ENCODE peak calls at places on chromosomes 12 and 14, in seven cellular contexts. H is fibroblast of villous mesenchyme, A is A673, Y is lung, R is astrocyte of the spinal cord, E is uterus, N is fibroblast of the aortic adventitia. C is an unnamed sample.

GRCh38 chr12:55727643-55728184 is 1.1 kb downstream of the CD63 start:
- DNase-seq in A (no peak), H (peak; percentile 73), E (peak; percentile 70), N (peak; percentile 64), R (no peak), Y (peak; percentile 81), C (no peak)

GRCh38 chr12:12877789-12878455 is 13.4 kb upstream of the GPRC5A start:
- DNase-seq in A (no peak), E (no peak), R (no peak), Y (no peak), N (peak; percentile 31), H (no peak), C (no peak)

GRCh38 chr12:124402281-124403066 is 107.6 kb downstream of the RFLNA start:
- DNase-seq in Y (no peak), N (no peak), E (no peak), H (no peak), A (no peak), R (no peak), C (no peak)

GRCh38 chr14:64817631-64818030 is 62.1 kb downstream of the SPTB start:
- DNase-seq in N (no peak), A (no peak), Y (no peak), E (no peak), H (no peak), R (no peak), C (no peak)

GRCh38 chr12:93943766-93944165 is 204.6 kb upstream of the PLXNC1 start:
- DNase-seq in A (no peak), Y (no peak), E (no peak), N (peak; percentile 69), R (no peak), H (peak; percentile 28), C (no peak)

GRCh38 chr12:31524791-31525495 is 66.0 kb downstream of the DENND5B start:
- DNase-seq in H (peak; percentile 73), R (peak; percentile 53), E (no peak), A (no peak), N (peak; percentile 56), Y (no peak), C (no peak)

GRCh38 chr12:61282790-61283575 is 977.2 kb upstream of the USP15 start:
- DNase-seq in R (peak; percentile 12), A (no peak), Y (no peak), H (no peak), E (no peak), N (no peak), C (no peak)

GRCh38 chr14:76250345-76250744 is 98.6 kb downstream of the GPATCH2L start:
- DNase-seq in R (no peak), E (no peak), H (no peak), N (no peak), Y (no peak), A (no peak), C (no peak)

GRCh38 chr12:117522559-117522958 is 161.1 kb upstream of the NOS1 start:
- DNase-seq in R (no peak), H (no peak), N (no peak), A (no peak), Y (no peak), E (no peak), C (no peak)

GRCh38 chr12:116620801-116621593 is 61.8 kb downstream of the MAP1LC3B2 start:
- DNase-seq in Y (no peak), H (no peak), N (no peak), E (no peak), A (no peak), R (no peak), C (no peak)

GRCh38 chr14:56199095-56199975 is 81.1 kb downstream of the PELI2 start:
- DNase-seq in R (peak; percentile 98), A (no peak), N (peak; percentile 94), E (peak; percentile 28), H (peak; percentile 99), Y (no peak), C (peak; percentile 86)

GRCh38 chr12:127297327-127297726 is 969.6 kb upstream of the TMEM132C start:
- DNase-seq in R (no peak), A (no peak), H (no peak), Y (no peak), E (no peak), N (no peak), C (no peak)

GRCh38 chr12:87413784-87414183 is 615.4 kb downstream of the C12orf50 start:
- DNase-seq in Y (no peak), H (peak; percentile 2), A (peak; percentile 58), R (peak; percentile 67), E (no peak), N (peak; percentile 96), C (no peak)

GRCh38 chr12:99959549-99960170 is 25.1 kb downstream of the ANKS1B start:
- DNase-seq in A (no peak), R (peak; percentile 2), E (no peak), H (peak; percentile 68), Y (no peak), N (peak; percentile 43), C (peak; percentile 10)

GRCh38 chr12:81542621-81543020 is 216.5 kb downstream of the PPFIA2 start:
- DNase-seq in N (no peak), Y (no peak), A (no peak), R (no peak), E (no peak), H (peak; percentile 55), C (no peak)

GRCh38 chr14:32366995-32367394 is 37.9 kb downstream of the AKAP6 start:
- DNase-seq in N (peak; percentile 61), H (no peak), Y (no peak), A (peak; percentile 34), R (peak; percentile 72), E (no peak), C (no peak)

GRCh38 chr12:107600596-107601144 is 84.9 kb upstream of the PWP1 start:
- DNase-seq in N (no peak), E (no peak), Y (no peak), R (no peak), A (no peak), H (no peak), C (no peak)

GRCh38 chr12:129145381-129145780 is 292.1 kb downstream of the GLT1D1 start:
- DNase-seq in E (no peak), N (no peak), H (no peak), R (no peak), A (no peak), Y (no peak), C (no peak)

GRCh38 chr12:67650127-67650495 is 1.6 kb downstream of the DYRK2 start:
- DNase-seq in N (no peak), Y (no peak), R (peak; percentile 17), H (peak; percentile 16), A (peak; percentile 4), E (peak; percentile 21), C (no peak)

GRCh38 chr12:67647251-67647546 is 1.3 kb upstream of the DYRK2 start:
- DNase-seq in H (no peak), R (peak; percentile 24), Y (no peak), N (no peak), E (no peak), A (peak; percentile 27), C (no peak)

GRCh38 chr12:67647547-67648305 is 819 bp upstream of the DYRK2 start:
- DNase-seq in R (peak; percentile 88), E (peak; percentile 71), A (peak; percentile 70), Y (peak; percentile 62), N (peak; percentile 70), H (peak; percentile 91), C (no peak)

GRCh38 chr12:67649165-67650126 is 901 bp downstream of the DYRK2 start:
- DNase-seq in Y (no peak), A (peak; percentile 29), E (peak; percentile 37), N (no peak), H (peak; percentile 11), R (peak; percentile 14), C (no peak)

DNA sequence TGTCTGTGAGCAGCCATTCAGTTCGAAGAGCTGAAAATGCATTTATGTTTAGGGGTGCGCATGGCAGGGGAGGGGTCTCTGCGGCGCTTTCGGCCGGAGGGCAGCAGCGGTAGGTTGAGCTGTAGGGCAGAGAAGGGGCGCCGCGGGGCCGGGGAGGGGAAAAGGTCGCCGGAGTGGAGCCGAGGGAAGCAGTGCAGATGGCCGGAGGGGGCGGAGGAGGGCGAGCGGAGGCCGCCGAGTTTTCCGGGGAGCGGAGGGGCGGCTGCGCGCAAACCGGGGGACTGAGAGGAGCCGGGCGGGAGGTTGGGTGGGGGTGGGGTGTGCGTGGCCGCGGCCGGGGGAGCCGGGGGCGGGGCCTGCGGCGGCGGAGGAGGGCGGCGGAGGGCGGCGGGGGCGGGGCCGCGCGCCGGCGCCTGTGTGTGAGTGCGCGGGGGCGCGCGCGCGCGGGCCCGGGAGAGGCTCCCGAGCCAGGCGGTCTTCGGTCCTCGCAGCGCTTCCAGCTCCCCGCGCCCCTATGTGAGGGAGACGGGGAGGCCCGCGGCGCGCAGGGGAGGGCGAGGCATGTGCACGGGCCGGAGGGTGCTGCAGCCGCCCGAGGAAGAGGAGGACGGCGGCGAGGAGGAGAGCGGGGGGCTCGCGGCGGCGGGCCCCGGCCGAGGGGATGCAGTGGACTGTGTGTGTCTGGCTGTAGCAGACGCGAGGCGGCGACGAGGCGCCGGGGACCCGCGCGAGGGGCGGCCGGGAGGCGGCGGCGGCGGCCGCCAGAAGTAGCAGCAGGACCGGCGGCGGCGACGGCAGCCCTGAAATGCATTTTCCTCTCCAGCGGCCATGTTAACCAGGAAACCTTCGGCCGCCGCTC is at the start of gene DYRK2:
- DNase-seq in N (peak; percentile 67), E (peak; percentile 79), Y (peak; percentile 67), A (peak; percentile 87), H (peak; percentile 79), R (peak; percentile 77), C (no peak)
- TF ChIP-seq CTCF in N (peak; percentile 27), E (peak; percentile 7), Y (no peak), A (no peak), H (no peak), R (peak; percentile 4), C (peak; percentile 9)

GRCh38 chr12:132923356-132923909 is 32.7 kb downstream of the ZNF605 start:
- DNase-seq in E (no peak), R (no peak), H (no peak), Y (no peak), N (no peak), A (no peak), C (no peak)
- H3K4me3 ChIP-seq in E (no peak overlapping the region), R (no peak overlapping the region), H (no peak overlapping the region), Y (no peak overlapping the region), N (no peak overlapping the region), A (no peak overlapping the region), C (no peak overlapping the region)

GRCh38 chr14:37591941-37592287 is 3.1 kb downstream of the FOXA1 start:
- DNase-seq in N (no peak), Y (peak; percentile 50), A (no peak), H (no peak), R (no peak), E (no peak), C (no peak)
- TF ChIP-seq CTCF in N (no peak), Y (no peak), A (peak; percentile 10), H (no peak), R (no peak), E (no peak), C (no peak)

GRCh38 chr12:114678028-114678427 is 5.9 kb downstream of the TBX3 start:
- DNase-seq in A (no peak), H (peak; percentile 23), N (no peak), R (no peak), Y (no peak), E (no peak), C (no peak)

GRCh38 chr12:114679942-114680341 is 4.0 kb downstream of the TBX3 start:
- DNase-seq in E (no peak), N (no peak), H (peak; percentile 61), Y (no peak), R (no peak), A (no peak), C (no peak)

GRCh38 chr12:114680498-114681148 is 3.4 kb downstream of the TBX3 start:
- DNase-seq in Y (no peak), A (no peak), R (peak; percentile 43), E (no peak), H (peak; percentile 65), N (peak; percentile 32), C (no peak)

GRCh38 chr12:114679452-114679875 is 4.5 kb downstream of the TBX3 start:
- DNase-seq in N (no peak), R (peak; percentile 30), E (no peak), A (no peak), H (peak; percentile 55), Y (no peak), C (no peak)

GRCh38 chr12:114678718-114679117 is 5.3 kb downstream of the TBX3 start:
- DNase-seq in A (no peak), E (no peak), N (no peak), H (peak; percentile 36), R (no peak), Y (no peak), C (no peak)
- H3K4me3 ChIP-seq in A (no peak overlapping the region), E (peak overlapping the region; percentile 93), N (no peak overlapping the region), H (peak overlapping the region; percentile 88), R (peak overlapping the region; percentile 93), Y (peak overlapping the region; percentile 61), C (peak overlapping the region; percentile 78)

C was measured in AG09309.